ENCODE peak calls at places on chromosomes 4 and X, in four cellular contexts. M, C, Y and G are unnamed samples.

GRCh38 chr4:155954939-155955338 is 1.3 kb upstream of the CTSO start:
- DNase-seq in C (no peak), M (no peak), Y (no peak), G (no peak)

GRCh38 chr4:54942735-54943134 is 182.7 kb downstream of the KDR start:
- DNase-seq in M (peak; percentile 5), C (no peak), Y (no peak), G (no peak)

GRCh38 chr4:189792819-189793618 is 147.7 kb upstream of the FRG1 start:
- DNase-seq in M (peak; percentile 14), C (no peak), Y (peak; percentile 13), G (peak; percentile 83)

GRCh38 chrX:38375888-38376287 is 23.5 kb downstream of the OTC start:
- DNase-seq in Y (no peak), M (no peak), C (no peak), G (no peak)

GRCh38 chr4:31081375-31081774 is 361.2 kb downstream of the PCDH7 start:
- DNase-seq in Y (no peak), C (no peak), M (no peak), G (no peak)

GRCh38 chrX:101550362-101550761 is at the start of gene ARMCX1:
- DNase-seq in M (no peak), Y (peak; percentile 45), C (no peak), G (peak; percentile 80)

GRCh38 chr4:121977251-121978168 is 25.6 kb upstream of the TRPC3 start:
- DNase-seq in Y (no peak), M (no peak), C (peak; percentile 22), G (no peak)

GRCh38 chr4:146585761-146586333 is 52.8 kb upstream of the POU4F2 start:
- DNase-seq in Y (no peak), C (no peak), M (no peak), G (no peak)

GRCh38 chr4:98626350-98626749 is 32.1 kb downstream of the TSPAN5 start:
- DNase-seq in M (no peak), Y (peak; percentile 62), C (no peak), G (no peak)

GRCh38 chr4:14908635-14909034 is 93.6 kb upstream of the CPEB2 start:
- DNase-seq in C (no peak), M (no peak), Y (no peak), G (no peak)

GRCh38 chrX:136646602-136647239 is 1.2 kb upstream of the CD40LG start:
- DNase-seq in Y (no peak), M (peak; percentile 38), C (peak; percentile 47), G (no peak)

GRCh38 chrX:125170459-125170858 is 149.2 kb upstream of the TEX13C start:
- DNase-seq in Y (no peak), M (no peak), C (no peak), G (no peak)

GRCh38 chr4:103011378-103012025 is 8.0 kb downstream of the SLC9B1 start:
- DNase-seq in Y (no peak), C (no peak), M (no peak), G (no peak)

GRCh38 chr4:46889410-46889809 is 19.6 kb downstream of the COX7B2 start:
- DNase-seq in M (no peak), Y (no peak), C (no peak), G (no peak)

GRCh38 chrX:69150294-69150960 is 14.8 kb downstream of the PJA1 start:
- DNase-seq in C (no peak), M (no peak), Y (no peak), G (peak; percentile 61)

GRCh38 chr4:136750898-136751297 is 781.4 kb downstream of the PCDH18 start:
- DNase-seq in M (no peak), C (no peak), Y (no peak), G (no peak)

GRCh38 chr4:25559508-25559907 is 96.1 kb upstream of the SLC34A2 start:
- DNase-seq in C (no peak), M (no peak), Y (no peak), G (no peak)

GRCh38 chr4:38141808-38142500 is 181.8 kb downstream of the PTTG2 start:
- DNase-seq in M (no peak), C (no peak), Y (no peak), G (no peak)

GRCh38 chrX:38862100-38862499 is 60.8 kb downstream of the MID1IP1 start:
- DNase-seq in Y (no peak), M (no peak), C (no peak), G (no peak)

GRCh38 chr4:98334461-98334860 is 73.3 kb downstream of the RAP1GDS1 start:
- DNase-seq in Y (no peak), C (no peak), M (no peak), G (no peak)

GRCh38 chr4:41359069-41359769 is 102.5 kb downstream of the UCHL1 start:
- DNase-seq in M (no peak), C (no peak), Y (no peak), G (peak; percentile 60)

GRCh38 chr4:135840781-135841180 is 1639.2 kb upstream of the PABPC4L start:
- DNase-seq in C (no peak), M (no peak), Y (no peak), G (no peak)

GRCh38 chr4:109072595-109072994 is 229.9 kb downstream of the COL25A1 start:
- DNase-seq in M (no peak), C (no peak), Y (peak; percentile 48), G (no peak)

GRCh38 chr4:15489551-15489950 is 19.9 kb downstream of the CC2D2A start:
- DNase-seq in M (no peak), Y (no peak), C (no peak), G (no peak)

GRCh38 chr4:114599231-114600065 is 841 bp downstream of the UGT8 start:
- DNase-seq in M (no peak), Y (no peak), C (peak; percentile 55), G (peak; percentile 84)

GRCh38 chr4:70239497-70239896 is 2.9 kb upstream of the CSN3 start:
- DNase-seq in C (no peak), Y (no peak), M (no peak), G (no peak)

GRCh38 chr4:3644849-3645627 is 112.8 kb upstream of the LRPAP1 start:
- DNase-seq in Y (no peak), C (no peak), M (no peak), G (no peak)

GRCh38 chrX:33045882-33046281 is 165.5 kb downstream of the DMD start:
- DNase-seq in C (no peak), Y (no peak), M (no peak), G (no peak)

GRCh38 chr4:112647785-112648184 is 10.8 kb downstream of the LARP7 start:
- DNase-seq in M (no peak), Y (no peak), C (no peak), G (no peak)

GRCh38 chrX:150361070-150361776 is 1.9 kb upstream of the MAMLD1 start:
- DNase-seq in Y (no peak), C (no peak), M (no peak), G (peak; percentile 80)

GRCh38 chr4:126051709-126052424 is 737.1 kb downstream of the FAT4 start:
- DNase-seq in Y (peak; percentile 65), M (no peak), C (no peak), G (no peak)

GRCh38 chr4:36237366-36238353 is 6.7 kb downstream of the ARAP2 start:
- DNase-seq in M (no peak), Y (no peak), C (no peak), G (no peak)

GRCh38 chr4:36243355-36244256 is 708 bp downstream of the ARAP2 start:
- DNase-seq in C (peak; percentile 53), Y (no peak), M (peak; percentile 6), G (no peak)

GRCh38 chr4:36244257-36245084 is at the start of gene ARAP2:
- DNase-seq in Y (no peak), M (peak; percentile 61), C (peak; percentile 69), G (peak; percentile 96)

GRCh38 chr4:36242629-36243354 is 1.5 kb downstream of the ARAP2 start:
- DNase-seq in C (no peak), Y (no peak), M (no peak), G (no peak)

DNA sequence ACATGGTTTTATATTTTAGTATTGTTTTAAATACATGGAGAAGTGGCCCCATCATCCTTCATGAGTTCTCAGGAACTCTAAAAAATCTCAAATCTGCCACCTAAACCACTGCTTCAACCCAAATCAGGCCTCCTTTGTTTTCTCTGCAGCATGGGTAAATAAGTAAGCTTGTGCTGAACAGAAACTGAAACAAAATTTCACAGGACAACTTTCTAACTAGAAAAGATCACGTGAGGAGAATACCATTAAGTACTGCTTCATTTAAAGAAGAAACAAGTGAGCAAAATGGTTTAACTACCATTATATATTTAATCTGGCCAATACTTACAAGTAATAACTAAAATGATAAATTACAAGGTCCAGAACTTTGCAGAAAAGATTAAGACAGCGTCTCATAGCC is 2.5 kb downstream of the ARAP2 start:
- DNase-seq in Y (no peak), C (no peak), M (no peak), G (no peak)
- H3K27ac ChIP-seq in Y (no peak overlapping the region), C (peak overlapping the region; percentile 95), M (peak overlapping the region; percentile 76), G (peak overlapping the region; percentile 44)

GRCh38 chr4:104906274-104906673 is 240.4 kb upstream of the TET2 start:
- DNase-seq in C (no peak), Y (no peak), M (no peak), G (no peak)
- H3K27me3 ChIP-seq in C (no peaks in the 10 kb centered on the region), Y (no peaks in the 10 kb centered on the region), M (no peaks in the 10 kb centered on the region), G (no peaks in the 10 kb centered on the region)

DNA sequence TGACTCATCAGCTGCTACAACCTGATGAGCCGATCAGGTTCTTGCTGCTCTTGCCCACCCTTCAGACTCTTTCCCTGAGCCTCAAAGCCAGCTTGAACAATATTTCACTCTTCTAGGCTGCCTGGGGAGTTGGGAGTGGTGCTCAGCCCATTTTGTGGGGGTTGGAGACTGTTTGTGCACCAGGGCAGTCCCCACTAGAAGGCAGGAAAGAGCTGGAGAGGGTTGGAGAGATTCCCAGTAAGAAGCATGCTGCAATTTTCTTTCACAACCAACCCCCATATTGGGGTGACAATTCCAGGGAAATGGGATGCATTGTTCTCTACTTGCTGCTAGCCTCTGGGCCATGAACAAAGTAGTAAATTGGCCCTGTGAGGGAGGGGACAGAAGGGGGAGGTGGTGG is 44.1 kb downstream of the SLC16A2 start:
- DNase-seq in M (no peak), C (no peak), Y (no peak), G (no peak)
- H3K27ac ChIP-seq in M (no peak overlapping the region), C (no peak overlapping the region), Y (no peak overlapping the region), G (no peak overlapping the region)

GRCh38 chrX:134482371-134482770 is 22.4 kb downstream of the HPRT1 start:
- DNase-seq in M (no peak), C (no peak), Y (no peak), G (no peak)

GRCh38 chrX:134478374-134478773 is 18.4 kb downstream of the HPRT1 start:
- DNase-seq in M (no peak), Y (no peak), C (no peak), G (no peak)

GRCh38 chrX:134480061-134480460 is 20.1 kb downstream of the HPRT1 start:
- DNase-seq in Y (no peak), C (no peak), M (no peak), G (no peak)

GRCh38 chrX:134481339-134481738 is 21.4 kb downstream of the HPRT1 start:
- DNase-seq in Y (no peak), C (no peak), M (no peak), G (no peak)

GRCh38 chrX:134484039-134484438 is 24.1 kb downstream of the HPRT1 start:
- DNase-seq in M (no peak), Y (no peak), C (no peak), G (no peak)
- H3K27me3 ChIP-seq in M (no peaks in the 10 kb centered on the region), Y (no peaks in the 10 kb centered on the region), C (no peaks in the 10 kb centered on the region), G (no peaks in the 10 kb centered on the region)

GRCh38 chr4:151199496-151200190 is 77.3 kb upstream of the PRSS48 start:
- DNase-seq in Y (no peak), C (no peak), M (no peak), G (no peak)

GRCh38 chr4:151205722-151206121 is 71.2 kb upstream of the PRSS48 start:
- DNase-seq in Y (no peak), C (no peak), M (no peak), G (no peak)

GRCh38 chr4:151204925-151205524 is 71.9 kb upstream of the PRSS48 start:
- DNase-seq in C (no peak), Y (no peak), M (no peak), G (no peak)

GRCh38 chr4:151202381-151202780 is 74.6 kb upstream of the PRSS48 start:
- DNase-seq in Y (no peak), M (no peak), C (no peak), G (no peak)

GRCh38 chr4:151202851-151203455 is 74.0 kb upstream of the PRSS48 start:
- DNase-seq in Y (no peak), C (no peak), M (no peak), G (no peak)
- H3K27ac ChIP-seq in Y (no peak overlapping the region), C (no peak overlapping the region), M (no peak overlapping the region), G (peak overlapping the region; percentile 2)